ENCODE peak calls at places on chromosomes 11 and 22, in four cellular contexts. One of them, this sample, is unnamed.

GRCh38 chr11:107648247-107648646 is 57.3 kb downstream of the ELMOD1 start:
- DNase-seq in NCI-H510A: no peak
- DNase-seq in left kidney: no peak
- DNase-seq in LoVo: no peak
- DNase-seq in this sample: no peak

GRCh38 chr11:33775832-33776231 is 1.5 kb upstream of the FBXO3 start:
- DNase-seq in NCI-H510A: no peak
- DNase-seq in left kidney: no peak
- DNase-seq in LoVo: no peak
- DNase-seq in this sample: no peak

GRCh38 chr22:49046546-49047305 is 780.9 kb downstream of the BRD1 start:
- DNase-seq in NCI-H510A: peak
- DNase-seq in left kidney: peak
- DNase-seq in LoVo: no peak
- DNase-seq in this sample: peak

GRCh38 chr11:11070976-11071375 is 213.1 kb upstream of the ZBED5 start:
- DNase-seq in NCI-H510A: no peak
- DNase-seq in left kidney: peak
- DNase-seq in LoVo: no peak
- DNase-seq in this sample: no peak

GRCh38 chr11:43951231-43951630 is 8.8 kb downstream of the C11orf96 start:
- DNase-seq in NCI-H510A: no peak
- DNase-seq in left kidney: no peak
- DNase-seq in LoVo: no peak
- DNase-seq in this sample: no peak

GRCh38 chr11:110827276-110827675 is 115.0 kb upstream of the ARHGAP20 start:
- DNase-seq in NCI-H510A: no peak
- DNase-seq in left kidney: no peak
- DNase-seq in LoVo: no peak
- DNase-seq in this sample: no peak

GRCh38 chr22:45263790-45264269 is 20.9 kb upstream of the UPK3A start:
- DNase-seq in NCI-H510A: peak
- DNase-seq in left kidney: peak
- DNase-seq in LoVo: no peak
- DNase-seq in this sample: peak

GRCh38 chr11:125258626-125259025 is 94.1 kb downstream of the PKNOX2 start:
- DNase-seq in NCI-H510A: no peak
- DNase-seq in left kidney: no peak
- DNase-seq in LoVo: no peak
- DNase-seq in this sample: no peak

GRCh38 chr22:25728064-25728463 is 13.9 kb upstream of the MYO18B start:
- DNase-seq in NCI-H510A: peak
- DNase-seq in left kidney: no peak
- DNase-seq in LoVo: no peak
- DNase-seq in this sample: no peak

GRCh38 chr11:127451852-127452251 is 451.3 kb upstream of the KIRREL3 start:
- DNase-seq in NCI-H510A: no peak
- DNase-seq in left kidney: no peak
- DNase-seq in LoVo: no peak
- DNase-seq in this sample: no peak

GRCh38 chr11:43984519-43985385 is 42.3 kb downstream of the C11orf96 start:
- DNase-seq in NCI-H510A: no peak
- DNase-seq in left kidney: peak
- DNase-seq in LoVo: peak
- DNase-seq in this sample: peak

GRCh38 chr11:134659882-134660281 is 247.8 kb upstream of the B3GAT1 start:
- DNase-seq in NCI-H510A: no peak
- DNase-seq in left kidney: no peak
- DNase-seq in LoVo: no peak
- DNase-seq in this sample: no peak

GRCh38 chr11:24575392-24575791 is 78.5 kb downstream of the LUZP2 start:
- DNase-seq in NCI-H510A: no peak
- DNase-seq in left kidney: no peak
- DNase-seq in LoVo: no peak
- DNase-seq in this sample: no peak

GRCh38 chr22:43168416-43169309 is 17.3 kb downstream of the TSPO start:
- DNase-seq in NCI-H510A: no peak
- DNase-seq in left kidney: no peak
- DNase-seq in LoVo: no peak
- DNase-seq in this sample: no peak

This sample was measured in SW480.